ENCODE peak calls at places on chromosomes 13 and 19, in four cellular contexts. N is MM.1S, C is right lobe of liver, P is thoracic aorta. A is an unnamed sample.

GRCh38 chr19:33470040-33470330 is 51.6 kb downstream of the PEPD start:
- DNase-seq in N (no peak), C (no peak), P (no peak), A (no peak)

GRCh38 chr19:52322429-52322828 is 13.6 kb upstream of the ZNF610 start:
- DNase-seq in N (no peak), C (no peak), P (no peak), A (no peak)

GRCh38 chr19:6378036-6378435 is 2.3 kb upstream of the PSPN start:
- DNase-seq in N (no peak), C (no peak), P (no peak), A (no peak)

GRCh38 chr13:31896427-31896826 is 135.1 kb upstream of the FRY start:
- DNase-seq in N (peak; percentile 34), C (no peak), P (no peak), A (no peak)

GRCh38 chr19:37594982-37595382 is 306 bp downstream of the ZNF540 start:
- DNase-seq in N (peak; percentile 20), C (peak; percentile 52), P (peak; percentile 37), A (no peak)

GRCh38 chr19:9474975-9475374 is 23.4 kb downstream of the ZNF560 start:
- DNase-seq in N (no peak), C (no peak), P (no peak), A (no peak)

GRCh38 chr13:97367016-97367415 is 67.0 kb upstream of the RAP2A start:
- DNase-seq in N (no peak), C (no peak), P (no peak), A (no peak)

GRCh38 chr19:23318143-23318542 is 67.9 kb upstream of the ZNF724 start:
- DNase-seq in N (no peak), C (no peak), P (no peak), A (no peak)

GRCh38 chr19:49213791-49214190 is 56.2 kb downstream of the TRPM4 start:
- DNase-seq in N (no peak), C (no peak), P (no peak), A (no peak)

GRCh38 chr13:77033717-77034302 is 6.9 kb upstream of the FBXL3 start:
- DNase-seq in N (no peak), C (no peak), P (no peak), A (no peak)

GRCh38 chr13:85816413-85816812 is 17.2 kb upstream of the SLITRK6 start:
- DNase-seq in N (no peak), C (no peak), P (no peak), A (no peak)

GRCh38 chr19:7926727-7927604 is 1.0 kb upstream of the CTXN1 start:
- DNase-seq in N (no peak), C (peak; percentile 38), P (no peak), A (peak; percentile 31)

DNA sequence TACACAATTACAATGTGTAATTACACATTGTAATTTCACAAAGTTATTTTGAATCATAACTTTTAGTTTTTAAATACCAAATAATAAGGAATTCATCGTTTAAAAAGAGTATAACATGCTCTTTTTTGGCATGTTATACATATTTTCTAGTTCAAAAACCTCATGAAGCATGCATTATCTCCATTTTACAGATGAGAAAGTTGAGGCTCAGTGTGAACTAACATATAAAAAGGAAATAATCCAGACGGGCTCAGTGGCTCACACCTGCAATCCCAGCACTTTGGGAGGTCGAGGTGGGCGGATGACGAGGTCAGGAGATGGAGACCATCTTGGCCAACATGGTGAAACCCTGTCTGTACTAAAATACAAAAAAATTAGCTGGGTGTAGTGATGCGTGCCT is 107.9 kb downstream of the PCDH9 start:
- DNase-seq in N (no peak), C (no peak), P (no peak), A (no peak)
- H3K27me3 ChIP-seq in N (no peaks in the 10 kb centered on the region), C (no peaks in the 10 kb centered on the region), P (no peaks in the 10 kb centered on the region), A (no peaks in the 10 kb centered on the region)

GRCh38 chr13:59422646-59423045 is 741.1 kb downstream of the DIAPH3 start:
- DNase-seq in N (no peak), C (no peak), P (no peak), A (no peak)
- TF ChIP-seq CTCF in N (no peak), C (no peak), P (no peak), A (no peak)

GRCh38 chr13:112972258-112972657 is 3.2 kb downstream of the MCF2L start:
- DNase-seq in N (no peak), C (no peak), P (no peak), A (no peak)

GRCh38 chr13:112970552-112971287 is 1.7 kb downstream of the MCF2L start:
- DNase-seq in N (no peak), C (no peak), P (no peak), A (no peak)

GRCh38 chr13:112969692-112970338 is 801 bp downstream of the MCF2L start:
- DNase-seq in N (no peak), C (no peak), P (no peak), A (no peak)

GRCh38 chr13:112972867-112973576 is 4.0 kb downstream of the MCF2L start:
- DNase-seq in N (no peak), C (peak; percentile 8), P (no peak), A (no peak)

DNA sequence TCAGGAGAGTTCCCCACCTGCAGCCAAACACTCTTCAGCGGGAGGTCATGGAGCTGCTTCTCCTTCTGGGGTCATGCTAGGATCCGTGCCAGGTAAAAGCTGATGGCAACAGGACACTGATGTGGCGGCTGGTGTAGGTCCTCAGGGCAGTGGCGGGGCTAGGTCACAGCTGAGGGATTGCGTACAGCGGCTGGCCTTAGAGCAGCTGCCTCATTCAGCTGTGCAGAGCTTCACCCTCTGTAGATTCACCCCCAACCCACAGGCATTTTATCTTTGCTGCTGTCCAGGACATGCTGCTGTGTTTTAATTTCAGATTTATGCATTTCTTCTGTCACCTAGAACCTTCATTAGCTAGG is 2.3 kb downstream of the MCF2L start:
- DNase-seq in N (no peak), C (peak; percentile 9), P (no peak), A (no peak)
- H3K27me3 ChIP-seq in N (peaks cover 95% of the 10 kb centered on the region), C (no peaks in the 10 kb centered on the region), P (peaks cover 8% of the 10 kb centered on the region), A (peaks cover 2% of the 10 kb centered on the region)

GRCh38 chr19:36140289-36141038 is 598 bp downstream of the CAPNS1 start:
- DNase-seq in N (peak; percentile 39), C (peak; percentile 45), P (no peak), A (peak; percentile 73)

GRCh38 chr19:36139120-36139472 is 770 bp upstream of the CAPNS1 start:
- DNase-seq in N (no peak), C (no peak), P (no peak), A (no peak)

GRCh38 chr19:36142046-36142445 is 2.2 kb downstream of the CAPNS1 start:
- DNase-seq in N (no peak), C (no peak), P (no peak), A (no peak)

GRCh38 chr19:36141039-36141914 is 1.4 kb downstream of the CAPNS1 start:
- DNase-seq in N (peak; percentile 85), C (peak; percentile 92), P (peak; percentile 53), A (peak; percentile 87)

GRCh38 chr19:36139473-36140288 is at the start of gene CAPNS1:
- DNase-seq in N (peak; percentile 97), C (peak; percentile 99), P (peak; percentile 85), A (peak; percentile 96)
- TF ChIP-seq CTCF in N (peak; percentile 40), C (no peak), P (peak; percentile 19), A (peak; percentile 33)

DNA sequence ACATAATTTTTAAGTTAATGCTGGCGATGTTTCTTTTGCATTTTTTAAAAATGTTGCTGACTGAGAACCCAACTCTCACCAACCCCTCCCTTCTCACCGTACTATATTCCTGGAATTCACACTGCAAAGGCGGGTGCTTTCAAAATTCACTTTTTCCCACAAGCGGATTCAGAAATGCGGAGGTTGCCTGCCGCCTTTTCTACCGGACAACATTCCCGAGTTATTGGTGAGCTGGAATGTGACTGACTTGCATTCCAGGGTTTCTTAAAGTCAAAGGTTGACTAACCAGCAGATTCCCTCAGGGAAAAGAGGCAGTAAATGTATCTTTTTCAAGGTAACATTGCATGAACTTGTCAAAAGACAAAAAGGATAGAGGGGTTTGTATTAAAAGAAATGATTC is 113.3 kb downstream of the RAB20 start:
- DNase-seq in N (no peak), C (no peak), P (no peak), A (no peak)
- H3K27me3 ChIP-seq in N (no peaks in the 10 kb centered on the region), C (no peaks in the 10 kb centered on the region), P (no peaks in the 10 kb centered on the region), A (no peaks in the 10 kb centered on the region)

GRCh38 chr13:64770743-64771142 is 2459.4 kb downstream of the PCDH9 start:
- DNase-seq in N (no peak), C (no peak), P (no peak), A (no peak)
- TF ChIP-seq CTCF in N (no peak), C (no peak), P (no peak), A (no peak)

A was measured in GM06990.